ENCODE peak calls at places on chromosomes 2 and 18, in eight cellular contexts. One of them, this sample, is unnamed.
A peak's percentile ranks its signal among the peaks of the same experiment; 100 is the strongest.

GRCh38 chr2:233813236-233814062 is 35.3 kb downstream of the MROH2A start:
- DNase-seq in GM13976: no peak
- DNase-seq in RWPE1: no peak
- DNase-seq in AG09309: no peak
- DNase-seq in glutamatergic neuron: no peak
- DNase-seq in cardiac fibroblast: no peak
- DNase-seq in K562: no peak
- DNase-seq in GM20000: no peak
- DNase-seq in this sample: no peak

GRCh38 chr2:201665420-201666158 is 22.3 kb upstream of the TMEM237 start:
- DNase-seq in GM13976: no peak
- DNase-seq in RWPE1: no peak
- DNase-seq in AG09309: no peak
- DNase-seq in glutamatergic neuron: no peak
- DNase-seq in cardiac fibroblast: peak; percentile 34
- DNase-seq in K562: no peak
- DNase-seq in GM20000: no peak
- DNase-seq in this sample: no peak

GRCh38 chr18:41073372-41073954 is 881.6 kb upstream of the PIK3C3 start:
- DNase-seq in GM13976: no peak
- DNase-seq in RWPE1: peak; percentile 4
- DNase-seq in AG09309: no peak
- DNase-seq in glutamatergic neuron: no peak
- DNase-seq in cardiac fibroblast: peak; percentile 81
- DNase-seq in K562: no peak
- DNase-seq in GM20000: no peak
- DNase-seq in this sample: no peak

GRCh38 chr18:10412933-10413332 is 41.5 kb upstream of the APCDD1 start:
- DNase-seq in GM13976: no peak
- DNase-seq in RWPE1: peak; percentile 84
- DNase-seq in AG09309: no peak
- DNase-seq in glutamatergic neuron: no peak
- DNase-seq in cardiac fibroblast: no peak
- DNase-seq in K562: no peak
- DNase-seq in GM20000: no peak
- DNase-seq in this sample: no peak

GRCh38 chr2:190184460-190184859 is 121.9 kb upstream of the MSTN start:
- DNase-seq in GM13976: no peak
- DNase-seq in RWPE1: no peak
- DNase-seq in AG09309: no peak
- DNase-seq in glutamatergic neuron: no peak
- DNase-seq in cardiac fibroblast: no peak
- DNase-seq in K562: peak; percentile 58
- DNase-seq in GM20000: no peak
- DNase-seq in this sample: no peak

GRCh38 chr2:215476424-215476823 is 40.6 kb upstream of the FN1 start:
- DNase-seq in GM13976: no peak
- DNase-seq in RWPE1: no peak
- DNase-seq in AG09309: no peak
- DNase-seq in glutamatergic neuron: no peak
- DNase-seq in cardiac fibroblast: peak; percentile 60
- DNase-seq in K562: no peak
- DNase-seq in GM20000: no peak
- DNase-seq in this sample: no peak

GRCh38 chr18:44410740-44411139 is 269.9 kb upstream of the SETBP1 start:
- DNase-seq in GM13976: no peak
- DNase-seq in RWPE1: no peak
- DNase-seq in AG09309: no peak
- DNase-seq in glutamatergic neuron: no peak
- DNase-seq in cardiac fibroblast: no peak
- DNase-seq in K562: no peak
- DNase-seq in GM20000: no peak
- DNase-seq in this sample: no peak

GRCh38 chr2:36770542-36771287 is 74.2 kb downstream of the VIT start:
- DNase-seq in GM13976: peak; percentile 68
- DNase-seq in RWPE1: peak; percentile 52
- DNase-seq in AG09309: no peak
- DNase-seq in glutamatergic neuron: peak; percentile 63
- DNase-seq in cardiac fibroblast: peak; percentile 71
- DNase-seq in K562: peak; percentile 77
- DNase-seq in GM20000: peak; percentile 41
- DNase-seq in this sample: no peak

GRCh38 chr2:197159681-197160211 is 150.8 kb downstream of the ANKRD44 start:
- DNase-seq in GM13976: no peak
- DNase-seq in RWPE1: no peak
- DNase-seq in AG09309: no peak
- DNase-seq in glutamatergic neuron: no peak
- DNase-seq in cardiac fibroblast: peak; percentile 91
- DNase-seq in K562: no peak
- DNase-seq in GM20000: no peak
- DNase-seq in this sample: no peak

DNA sequence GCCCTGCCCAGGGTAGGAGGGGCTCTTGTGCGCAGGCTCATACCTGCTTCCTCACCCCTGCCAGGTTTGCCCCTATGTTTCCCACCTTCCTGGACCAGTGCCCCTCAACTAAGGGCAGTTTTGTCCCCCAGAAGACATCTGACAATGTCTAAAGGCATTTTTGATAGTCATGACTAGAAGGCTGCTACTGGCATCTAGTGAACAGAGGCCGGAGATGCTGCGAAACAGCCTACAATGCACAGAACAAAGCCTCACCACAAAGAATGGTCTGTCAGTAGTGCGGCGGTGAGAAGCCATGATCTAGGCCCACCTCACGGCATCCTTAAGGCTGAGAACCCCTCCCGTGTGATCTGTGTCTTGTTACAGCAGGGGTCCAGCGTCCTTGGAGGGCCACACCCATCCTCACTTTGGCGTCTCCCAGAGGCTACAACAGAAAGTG is 96.0 kb downstream of the TMEM17 start:
- DNase-seq in GM13976: no peak
- DNase-seq in RWPE1: no peak
- DNase-seq in AG09309: no peak
- DNase-seq in glutamatergic neuron: no peak
- DNase-seq in cardiac fibroblast: no peak
- DNase-seq in K562: no peak
- DNase-seq in GM20000: no peak
- DNase-seq in this sample: no peak
- TF ChIP-seq CTCF in GM13976: peak; percentile 65
- TF ChIP-seq CTCF in RWPE1: no peak
- TF ChIP-seq CTCF in AG09309: peak; percentile 14
- TF ChIP-seq CTCF in glutamatergic neuron: no peak
- TF ChIP-seq CTCF in cardiac fibroblast: no peak
- TF ChIP-seq CTCF in K562: peak; percentile 57
- TF ChIP-seq CTCF in GM20000: peak; percentile 56
- TF ChIP-seq CTCF in this sample: no peak

GRCh38 chr18:13218376-13219011 is at the start of gene LDLRAD4:
- DNase-seq in GM13976: peak; percentile 51
- DNase-seq in RWPE1: no peak
- DNase-seq in AG09309: no peak
- DNase-seq in glutamatergic neuron: peak; percentile 59
- DNase-seq in cardiac fibroblast: peak; percentile 2
- DNase-seq in K562: no peak
- DNase-seq in GM20000: peak; percentile 56
- DNase-seq in this sample: no peak

GRCh38 chr18:13216092-13216582 is 2.4 kb upstream of the LDLRAD4 start:
- DNase-seq in GM13976: peak; percentile 70
- DNase-seq in RWPE1: peak; percentile 31
- DNase-seq in AG09309: peak; percentile 34
- DNase-seq in glutamatergic neuron: peak; percentile 46
- DNase-seq in cardiac fibroblast: peak; percentile 54
- DNase-seq in K562: no peak
- DNase-seq in GM20000: peak; percentile 62
- DNase-seq in this sample: peak; percentile 27

GRCh38 chr18:13217466-13217961 is 1.0 kb upstream of the LDLRAD4 start:
- DNase-seq in GM13976: peak; percentile 72
- DNase-seq in RWPE1: no peak
- DNase-seq in AG09309: no peak
- DNase-seq in glutamatergic neuron: peak; percentile 70
- DNase-seq in cardiac fibroblast: peak; percentile 16
- DNase-seq in K562: peak; percentile 50
- DNase-seq in GM20000: peak; percentile 79
- DNase-seq in this sample: no peak

GRCh38 chr18:13217971-13218375 is 587 bp upstream of the LDLRAD4 start:
- DNase-seq in GM13976: peak; percentile 52
- DNase-seq in RWPE1: no peak
- DNase-seq in AG09309: no peak
- DNase-seq in glutamatergic neuron: peak; percentile 41
- DNase-seq in cardiac fibroblast: peak; percentile 3
- DNase-seq in K562: peak; percentile 35
- DNase-seq in GM20000: peak; percentile 53
- DNase-seq in this sample: no peak

GRCh38 chr18:13216732-13217465 is 1.7 kb upstream of the LDLRAD4 start:
- DNase-seq in GM13976: peak; percentile 77
- DNase-seq in RWPE1: no peak
- DNase-seq in AG09309: no peak
- DNase-seq in glutamatergic neuron: peak; percentile 65
- DNase-seq in cardiac fibroblast: peak; percentile 2
- DNase-seq in K562: peak; percentile 37
- DNase-seq in GM20000: peak; percentile 78
- DNase-seq in this sample: no peak
- TF ChIP-seq CTCF in GM13976: peak; percentile 44
- TF ChIP-seq CTCF in RWPE1: peak; percentile 67
- TF ChIP-seq CTCF in AG09309: no peak
- TF ChIP-seq CTCF in glutamatergic neuron: peak; percentile 27
- TF ChIP-seq CTCF in cardiac fibroblast: no peak
- TF ChIP-seq CTCF in K562: no peak
- TF ChIP-seq CTCF in GM20000: peak; percentile 28
- TF ChIP-seq CTCF in this sample: no peak

GRCh38 chr2:169673921-169674320 is 20.3 kb downstream of the CFAP210 start:
- DNase-seq in GM13976: no peak
- DNase-seq in RWPE1: no peak
- DNase-seq in AG09309: no peak
- DNase-seq in glutamatergic neuron: no peak
- DNase-seq in cardiac fibroblast: no peak
- DNase-seq in K562: no peak
- DNase-seq in GM20000: no peak
- DNase-seq in this sample: no peak

GRCh38 chr2:169672403-169672802 is 21.8 kb downstream of the CFAP210 start:
- DNase-seq in GM13976: no peak
- DNase-seq in RWPE1: no peak
- DNase-seq in AG09309: no peak
- DNase-seq in glutamatergic neuron: no peak
- DNase-seq in cardiac fibroblast: no peak
- DNase-seq in K562: no peak
- DNase-seq in GM20000: no peak
- DNase-seq in this sample: no peak

GRCh38 chr2:169673106-169673505 is 21.1 kb downstream of the CFAP210 start:
- DNase-seq in GM13976: no peak
- DNase-seq in RWPE1: no peak
- DNase-seq in AG09309: no peak
- DNase-seq in glutamatergic neuron: no peak
- DNase-seq in cardiac fibroblast: no peak
- DNase-seq in K562: no peak
- DNase-seq in GM20000: no peak
- DNase-seq in this sample: no peak

GRCh38 chr2:169676850-169677249 is 17.4 kb downstream of the CFAP210 start:
- DNase-seq in GM13976: no peak
- DNase-seq in RWPE1: no peak
- DNase-seq in AG09309: no peak
- DNase-seq in glutamatergic neuron: no peak
- DNase-seq in cardiac fibroblast: no peak
- DNase-seq in K562: no peak
- DNase-seq in GM20000: no peak
- DNase-seq in this sample: no peak

DNA sequence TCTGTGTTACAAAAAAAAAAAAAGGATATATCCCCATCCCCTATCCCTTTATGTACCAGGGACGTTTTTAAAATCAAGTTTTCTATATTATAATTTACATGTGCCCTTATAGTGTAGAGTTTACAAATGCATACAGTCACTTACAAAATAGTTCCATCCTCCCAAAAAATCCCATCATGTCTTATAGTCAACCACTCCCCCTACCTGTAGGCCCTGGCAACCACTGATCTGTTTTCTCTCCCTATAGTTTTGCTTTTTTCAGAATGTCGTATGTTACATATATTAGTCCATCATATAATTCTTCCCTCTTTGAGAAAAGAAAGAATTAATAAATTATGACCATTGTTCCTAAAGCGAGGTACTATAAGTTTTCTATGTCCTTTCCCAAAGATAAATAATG is 17.8 kb downstream of the CFAP210 start:
- DNase-seq in GM13976: no peak
- DNase-seq in RWPE1: no peak
- DNase-seq in AG09309: no peak
- DNase-seq in glutamatergic neuron: no peak
- DNase-seq in cardiac fibroblast: no peak
- DNase-seq in K562: no peak
- DNase-seq in GM20000: no peak
- DNase-seq in this sample: no peak
- TF ChIP-seq CTCF in GM13976: peak; percentile 23
- TF ChIP-seq CTCF in RWPE1: peak; percentile 9
- TF ChIP-seq CTCF in AG09309: no peak
- TF ChIP-seq CTCF in glutamatergic neuron: no peak
- TF ChIP-seq CTCF in cardiac fibroblast: no peak
- TF ChIP-seq CTCF in K562: no peak
- TF ChIP-seq CTCF in GM20000: peak; percentile 5
- TF ChIP-seq CTCF in this sample: no peak

GRCh38 chr2:207710814-207711740 is at the start of gene CCNYL1:
- DNase-seq in GM13976: peak; percentile 100
- DNase-seq in RWPE1: peak; percentile 99
- DNase-seq in AG09309: peak; percentile 98
- DNase-seq in glutamatergic neuron: peak; percentile 99
- DNase-seq in cardiac fibroblast: peak; percentile 99
- DNase-seq in K562: peak; percentile 98
- DNase-seq in GM20000: peak; percentile 99
- DNase-seq in this sample: peak; percentile 98
- TF ChIP-seq CTCF in GM13976: no peak
- TF ChIP-seq CTCF in RWPE1: no peak
- TF ChIP-seq CTCF in AG09309: peak; percentile 7
- TF ChIP-seq CTCF in glutamatergic neuron: no peak
- TF ChIP-seq CTCF in cardiac fibroblast: peak; percentile 3
- TF ChIP-seq CTCF in K562: no peak
- TF ChIP-seq CTCF in GM20000: no peak
- TF ChIP-seq CTCF in this sample: peak; percentile 1

This sample was measured in AG09319.